ENCODE peak calls at places on chromosomes 12 and 14, in ten cellular contexts. A is foreskin melanocyte, O is NCI-H345, R is brain microvascular endothelial cell, W is germinal center, Z is substantia nigra, N is tibial artery, G is posterior vena cava, M is left colon, F is foreskin fibroblast. L is an unnamed sample.

GRCh38 chr12:89756638-89757321 is 48.1 kb upstream of the ATP2B1 start:
- DNase-seq in A (peak), O (no peak), R (peak), W (peak), Z (no peak), N (no peak), G (no peak), M (no peak), F (peak), L (no peak)

GRCh38 chr12:107164392-107164791 is 71.0 kb upstream of the CRY1 start:
- DNase-seq in A (no peak), O (no peak), R (no peak), W (no peak), Z (no peak), N (no peak), G (no peak), M (no peak), F (no peak), L (no peak)

GRCh38 chr14:75752907-75753594 is 92.0 kb downstream of the TTLL5 start:
- DNase-seq in A (no peak), O (no peak), R (no peak), W (no peak), Z (no peak), N (no peak), G (no peak), M (no peak), F (no peak), L (no peak)

GRCh38 chr12:115259968-115260806 is 576.2 kb upstream of the TBX3 start:
- DNase-seq in A (no peak), O (no peak), R (no peak), W (no peak), Z (no peak), N (no peak), G (no peak), M (no peak), F (no peak), L (peak)

GRCh38 chr14:91946313-91947195 is 940 bp downstream of the FBLN5 start:
- DNase-seq in A (no peak), O (no peak), R (no peak), W (no peak), Z (no peak), N (no peak), G (no peak), M (no peak), F (peak), L (no peak)

GRCh38 chr12:53856132-53856531 is 82.5 kb upstream of the HOXC13 start:
- DNase-seq in A (no peak), O (no peak), R (no peak), W (no peak), Z (no peak), N (no peak), G (no peak), M (no peak), F (no peak), L (no peak)

GRCh38 chr14:68628605-68629310 is 164.1 kb downstream of the ZFP36L1 start:
- DNase-seq in A (no peak), O (no peak), R (no peak), W (peak), Z (no peak), N (peak), G (no peak), M (peak), F (no peak), L (no peak)

GRCh38 chr12:92927436-92928116 is 1.5 kb downstream of the EEA1 start:
- DNase-seq in A (peak), O (no peak), R (peak), W (no peak), Z (no peak), N (no peak), G (no peak), M (no peak), F (peak), L (no peak)

GRCh38 chr12:68641138-68641537 is 30.4 kb downstream of the RAP1B start:
- DNase-seq in A (peak), O (no peak), R (no peak), W (peak), Z (no peak), N (no peak), G (no peak), M (no peak), F (no peak), L (no peak)

GRCh38 chr14:70782361-70782760 is 27.0 kb downstream of the MAP3K9 start:
- DNase-seq in A (no peak), O (no peak), R (peak), W (no peak), Z (no peak), N (no peak), G (no peak), M (no peak), F (peak), L (no peak)

GRCh38 chr12:20455001-20455706 is 86.8 kb downstream of the PDE3A start:
- DNase-seq in A (no peak), O (no peak), R (no peak), W (no peak), Z (no peak), N (no peak), G (no peak), M (no peak), F (no peak), L (no peak)

GRCh38 chr12:111643428-111643826 is 42.3 kb downstream of the BRAP start:
- DNase-seq in A (no peak), O (no peak), R (peak), W (no peak), Z (no peak), N (peak), G (no peak), M (peak), F (peak), L (peak)

GRCh38 chr12:66763453-66763852 is 84.6 kb upstream of the GRIP1 start:
- DNase-seq in A (no peak), O (no peak), R (no peak), W (no peak), Z (no peak), N (no peak), G (no peak), M (no peak), F (no peak), L (no peak)

GRCh38 chr12:90253674-90254181 is 545.1 kb upstream of the ATP2B1 start:
- DNase-seq in A (no peak), O (no peak), R (peak), W (peak), Z (peak), N (peak), G (peak), M (peak), F (peak), L (peak)

GRCh38 chr12:111488798-111489197 is 83.1 kb downstream of the SH2B3 start:
- DNase-seq in A (no peak), O (no peak), R (no peak), W (no peak), Z (no peak), N (no peak), G (no peak), M (no peak), F (no peak), L (no peak)

GRCh38 chr12:47905313-47905730 is 528 bp upstream of the VDR start:
- DNase-seq in A (no peak), O (no peak), R (no peak), W (peak), Z (peak), N (peak), G (peak), M (peak), F (peak), L (peak)

GRCh38 chr14:76191297-76191696 is 39.6 kb downstream of the GPATCH2L start:
- DNase-seq in A (no peak), O (no peak), R (no peak), W (no peak), Z (peak), N (peak), G (no peak), M (peak), F (no peak), L (no peak)

GRCh38 chr12:84697141-84697540 is 215.5 kb downstream of the SLC6A15 start:
- DNase-seq in A (no peak), O (no peak), R (peak), W (no peak), Z (no peak), N (no peak), G (no peak), M (no peak), F (no peak), L (no peak)

GRCh38 chr14:75628816-75629215 is 31.9 kb downstream of the ERG28 start:
- DNase-seq in A (no peak), O (no peak), R (no peak), W (no peak), Z (no peak), N (no peak), G (no peak), M (no peak), F (no peak), L (no peak)

GRCh38 chr12:6317693-6318439 is 7.4 kb downstream of the PLEKHG6 start:
- DNase-seq in A (no peak), O (no peak), R (no peak), W (no peak), Z (no peak), N (no peak), G (no peak), M (no peak), F (no peak), L (no peak)

GRCh38 chr14:77243853-77244252 is 27.2 kb downstream of the NGB start:
- DNase-seq in A (no peak), O (no peak), R (no peak), W (peak), Z (no peak), N (no peak), G (no peak), M (no peak), F (no peak), L (no peak)

GRCh38 chr12:8026282-8026637 is 6.3 kb upstream of the FOXJ2 start:
- DNase-seq in A (no peak), O (no peak), R (no peak), W (no peak), Z (no peak), N (no peak), G (no peak), M (no peak), F (peak), L (no peak)